ENCODE peak calls at places on chromosomes 6 and 20, in five cellular contexts. E is activated naive CD4-positive, alpha-beta T cell treated with anti-CD3 and anti-CD28 coated beads for 36 hours; F is lower leg skin; X is tibial artery; K is Daoy. V is an unnamed sample.

GRCh38 chr20:53621482-53622246 is 28.0 kb upstream of the ZNF217 start:
- DNase-seq in F (peak; percentile 92), K (peak; percentile 78), X (peak; percentile 77), E (peak; percentile 30), V (no peak)

GRCh38 chr6:35468980-35469710 is 944 bp downstream of the RPL10A start:
- DNase-seq in F (no peak), E (no peak), K (no peak), X (no peak), V (no peak)

GRCh38 chr20:22617160-22617559 is 32.8 kb upstream of the FOXA2 start:
- DNase-seq in K (peak; percentile 73), X (no peak), E (no peak), F (no peak), V (no peak)

GRCh38 chr20:34791289-34792020 is 34.0 kb downstream of the NCOA6 start:
- DNase-seq in E (no peak), F (no peak), K (no peak), X (no peak), V (no peak)

GRCh38 chr20:57882451-57883161 is 172.8 kb upstream of the PMEPA1 start:
- DNase-seq in E (no peak), F (peak; percentile 75), X (peak; percentile 54), K (peak; percentile 83), V (no peak)

GRCh38 chr6:29976588-29977424 is 34.5 kb downstream of the HLA-A start:
- DNase-seq in F (peak; percentile 97), E (peak; percentile 76), K (peak; percentile 89), X (peak; percentile 95), V (peak; percentile 38)

GRCh38 chr6:132354517-132355167 is 46.6 kb downstream of the MOXD1 start:
- DNase-seq in X (peak; percentile 64), E (peak; percentile 58), K (peak; percentile 63), F (peak; percentile 86), V (peak; percentile 5)

GRCh38 chr20:44600301-44600700 is 17.9 kb downstream of the PKIG start:
- DNase-seq in E (no peak), X (no peak), K (no peak), F (peak; percentile 40), V (no peak)

GRCh38 chr20:4898282-4898681 is 103.0 kb downstream of the SLC23A2 start:
- DNase-seq in X (peak; percentile 71), E (no peak), K (peak; percentile 81), F (no peak), V (no peak)

GRCh38 chr20:15248618-15249395 is 911.4 kb upstream of the FLRT3 start:
- DNase-seq in K (no peak), E (no peak), F (no peak), X (no peak), V (no peak)

GRCh38 chr6:127459231-127459641 is at the start of gene KIAA0408:
- DNase-seq in K (peak; percentile 6), X (peak; percentile 89), E (no peak), F (no peak), V (no peak)

GRCh38 chr6:73695619-73696421 is at the start of gene CD109:
- DNase-seq in K (peak; percentile 83), F (peak; percentile 88), X (peak; percentile 71), E (peak; percentile 89), V (peak; percentile 6)

GRCh38 chr6:158819213-158819976 is at the start of gene EZR:
- DNase-seq in F (peak; percentile 95), K (peak; percentile 92), E (peak; percentile 87), X (peak; percentile 83), V (peak; percentile 75)

GRCh38 chr6:132445201-132445951 is 44.1 kb upstream of the MOXD1 start:
- DNase-seq in F (no peak), E (no peak), K (peak; percentile 48), X (no peak), V (no peak)

GRCh38 chr6:85516168-85516567 is 66.3 kb downstream of the NT5E start:
- DNase-seq in X (no peak), F (no peak), E (no peak), K (no peak), V (no peak)

GRCh38 chr6:133768656-133769295 is 120.1 kb upstream of the TCF21 start:
- DNase-seq in X (no peak), K (no peak), F (no peak), E (no peak), V (no peak)

GRCh38 chr6:145508107-145508506 is 227.2 kb downstream of the EPM2A start:
- DNase-seq in F (no peak), X (no peak), E (no peak), K (no peak), V (no peak)

GRCh38 chr20:32458837-32459220 is 100.7 kb downstream of the ASXL1 start:
- DNase-seq in X (no peak), K (no peak), E (no peak), F (no peak), V (no peak)

GRCh38 chr6:116034327-116034726 is 26.4 kb downstream of the FRK start:
- DNase-seq in X (no peak), E (no peak), F (no peak), K (peak; percentile 15), V (no peak)

GRCh38 chr6:49556429-49556837 is 6.0 kb downstream of the C6orf141 start:
- DNase-seq in K (peak; percentile 92), E (peak; percentile 58), F (no peak), X (no peak), V (no peak)

GRCh38 chr6:158011980-158012566 is 30.4 kb downstream of the SYNJ2 start:
- DNase-seq in F (no peak), X (peak; percentile 41), E (no peak), K (no peak), V (no peak)

GRCh38 chr20:60953311-60953710 is 298.8 kb upstream of the CDH4 start:
- DNase-seq in K (peak; percentile 16), X (no peak), E (no peak), F (peak; percentile 42), V (no peak)

GRCh38 chr6:56364482-56365313 is 117.3 kb upstream of the COL21A1 start:
- DNase-seq in F (no peak), X (no peak), E (no peak), K (peak; percentile 32), V (no peak)

V was measured in activated T-helper 1 cell treated with anti-CD3 and anti-CD28 coated beads, Interleukin-2, amount 50 U/mL, for 16 hours.